ENCODE peak calls at places on chromosome 14, in eight cellular contexts. P, B, U, C, I, E, J and O are unnamed samples.

GRCh38 chr14:74945852-74946658 is 9.3 kb downstream of the PGF start:
- DNase-seq in C (peak; percentile 86), B (peak; percentile 83), I (peak; percentile 39), E (peak; percentile 44), U (peak; percentile 86), J (peak; percentile 85), P (peak; percentile 72), O (peak; percentile 86)

GRCh38 chr14:89688520-89688919 is 266.0 kb downstream of the EFCAB11 start:
- DNase-seq in C (no peak), J (no peak), U (no peak), I (no peak), E (no peak), B (no peak), P (no peak), O (no peak)

GRCh38 chr14:31164115-31164514 is 43.5 kb downstream of the HECTD1 start:
- DNase-seq in U (no peak), I (no peak), J (no peak), C (no peak), P (no peak), B (no peak), E (no peak), O (no peak)

GRCh38 chr14:70257526-70257925 is 68.8 kb upstream of the SLC8A3 start:
- DNase-seq in E (peak; percentile 8), C (peak; percentile 36), J (peak; percentile 64), P (no peak), U (no peak), I (peak; percentile 60), B (no peak), O (peak; percentile 31)

GRCh38 chr14:71467419-71467818 is 464.8 kb upstream of the RGS6 start:
- DNase-seq in J (no peak), I (no peak), C (no peak), P (no peak), B (no peak), U (no peak), E (no peak), O (no peak)

GRCh38 chr14:51398898-51399297 is 158.9 kb downstream of the TMX1 start:
- DNase-seq in I (no peak), U (no peak), B (no peak), E (no peak), P (no peak), J (no peak), C (no peak), O (no peak)

GRCh38 chr14:75559451-75560187 is 18.8 kb upstream of the FLVCR2 start:
- DNase-seq in B (no peak), I (no peak), U (peak; percentile 86), C (no peak), E (peak; percentile 21), P (peak; percentile 35), J (no peak), O (no peak)

GRCh38 chr14:18656627-18657026 is 55.7 kb downstream of the OR11H12 start:
- DNase-seq in U (no peak), B (no peak), E (no peak), C (no peak), P (no peak), I (no peak), J (no peak), O (no peak)

GRCh38 chr14:70726651-70727375 is 82.5 kb downstream of the MAP3K9 start:
- DNase-seq in B (no peak), U (no peak), J (no peak), I (no peak), P (no peak), C (no peak), E (no peak), O (no peak)

DNA sequence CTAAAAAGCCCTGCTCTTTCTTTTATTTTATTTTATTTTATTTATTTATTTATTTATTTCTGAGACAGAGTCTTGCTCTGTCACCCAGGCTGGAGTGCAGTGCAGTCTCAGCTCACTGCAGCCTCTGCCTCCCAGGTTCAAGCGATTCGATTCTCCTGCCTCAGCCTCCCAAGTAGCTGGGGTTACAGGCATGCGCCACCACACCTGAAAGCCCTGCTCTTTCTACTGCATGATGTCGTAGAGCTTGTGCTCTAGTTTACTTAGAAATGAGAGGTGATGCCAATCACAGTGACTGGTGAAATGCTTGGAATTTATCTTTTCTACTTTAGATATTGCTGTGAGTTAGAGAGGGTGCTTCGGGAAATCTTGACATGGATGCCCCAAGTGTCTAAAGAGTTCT is 54.5 kb downstream of the DAD1 start:
- DNase-seq in E (no peak), I (no peak), P (no peak), U (no peak), B (no peak), J (no peak), C (no peak), O (no peak)
- H3K27me3 ChIP-seq in E (no peaks in the 10 kb centered on the region), I (no peaks in the 10 kb centered on the region), P (no peaks in the 10 kb centered on the region), U (no peaks in the 10 kb centered on the region), B (no peaks in the 10 kb centered on the region), J (no peaks in the 10 kb centered on the region), C (no peaks in the 10 kb centered on the region), O (no peaks in the 10 kb centered on the region)

GRCh38 chr14:106276326-106277267 is 750.2 kb downstream of the TMEM121 start:
- DNase-seq in B (no peak), C (no peak), E (no peak), P (no peak), I (no peak), U (no peak), J (no peak), O (no peak)

GRCh38 chr14:106277503-106277902 is 751.1 kb downstream of the TMEM121 start:
- DNase-seq in B (no peak), P (no peak), J (peak; percentile 30), I (no peak), E (no peak), U (no peak), C (no peak), O (no peak)
- TF ChIP-seq CTCF in B (no peak), P (peak; percentile 26), J (peak; percentile 63), I (peak; percentile 31), E (no peak), U (peak; percentile 61), C (peak; percentile 20), O (peak; percentile 70)

DNA sequence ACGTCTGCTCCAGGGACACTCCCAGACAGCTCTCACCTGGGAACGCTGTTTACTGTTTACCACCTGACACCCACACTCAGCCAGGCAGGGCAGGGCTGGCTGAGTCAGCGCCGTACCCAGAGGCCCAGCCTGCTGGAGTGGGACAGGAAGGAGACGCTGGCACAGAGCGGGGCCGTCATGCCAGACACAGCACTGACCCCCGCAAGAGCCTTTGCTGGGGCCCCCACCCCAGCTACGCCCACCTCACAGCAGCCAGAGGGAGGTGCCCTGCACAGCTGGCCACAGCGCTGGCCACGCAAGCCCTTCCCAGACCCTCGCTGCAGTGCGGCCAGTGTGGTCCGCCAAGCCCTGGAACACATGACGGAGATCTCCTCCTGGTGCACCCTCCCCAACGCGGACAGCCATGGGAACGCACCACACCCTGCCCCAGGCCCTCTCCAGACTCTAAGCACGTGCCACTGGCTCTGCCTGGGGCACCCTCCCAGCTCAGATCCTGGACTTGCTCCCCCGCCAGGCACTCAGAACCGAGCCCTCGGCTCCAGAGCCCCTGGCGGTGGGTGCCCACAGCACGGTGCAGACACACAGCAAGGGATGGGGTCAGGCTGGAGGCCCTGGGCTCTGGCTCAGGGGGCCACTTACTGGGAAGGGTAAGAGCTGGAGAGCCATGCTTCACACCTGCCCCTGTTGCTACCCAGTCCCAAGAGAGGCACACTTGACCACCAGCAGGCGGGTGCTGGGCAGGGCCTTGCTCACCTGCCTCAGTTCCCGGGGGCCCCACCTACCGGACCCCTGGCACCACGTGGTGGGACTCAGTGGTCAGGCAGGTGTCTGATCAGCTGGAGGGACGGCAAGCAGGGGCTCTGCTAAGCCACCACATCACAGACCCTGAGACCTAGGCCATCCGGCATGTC is 5.6 kb downstream of the AHNAK2 start:
- DNase-seq in U (peak; percentile 88), C (no peak), J (no peak), B (no peak), I (peak; percentile 86), P (no peak), E (no peak), O (peak; percentile 26)
- H3K4me3 ChIP-seq in U (no peak overlapping the region), C (no peak overlapping the region), J (no peak overlapping the region), B (no peak overlapping the region), I (peak overlapping the region; percentile 31), P (no peak overlapping the region), E (no peak overlapping the region), O (no peak overlapping the region)

DNA sequence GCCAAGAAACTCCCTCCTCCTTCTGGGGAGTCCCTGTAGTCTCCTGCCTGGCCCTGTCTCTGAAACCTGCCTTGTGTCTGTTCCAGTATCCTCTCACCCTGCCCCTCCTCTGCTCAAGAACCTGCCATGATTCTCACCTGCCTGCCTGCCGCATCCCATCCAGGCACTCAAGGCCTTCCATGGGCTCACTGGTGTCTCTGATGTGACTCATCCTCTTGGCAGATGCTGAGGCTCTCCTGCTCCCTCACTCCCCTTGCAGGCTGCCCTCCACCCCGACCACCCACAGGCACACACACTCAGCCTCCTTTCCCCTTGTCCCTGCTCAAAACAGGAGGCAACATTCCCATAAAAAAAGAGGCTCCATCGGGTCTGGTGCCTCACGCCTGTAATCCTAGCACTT is 5.8 kb upstream of the BEGAIN start:
- DNase-seq in I (no peak), P (no peak), J (no peak), B (no peak), C (no peak), U (peak; percentile 29), E (no peak), O (no peak)
- H3K27me3 ChIP-seq in I (no peaks in the 10 kb centered on the region), P (no peaks in the 10 kb centered on the region), J (peaks cover 16% of the 10 kb centered on the region), B (peaks cover 79% of the 10 kb centered on the region), C (peaks cover 11% of the 10 kb centered on the region), U (peaks cover 29% of the 10 kb centered on the region), E (peaks cover 35% of the 10 kb centered on the region), O (no peaks in the 10 kb centered on the region)

GRCh38 chr14:66827182-66827581 is 319.2 kb downstream of the GPHN start:
- DNase-seq in P (no peak), I (no peak), C (no peak), U (no peak), J (no peak), B (no peak), E (no peak), O (no peak)

GRCh38 chr14:66824251-66824650 is 316.3 kb downstream of the GPHN start:
- DNase-seq in B (no peak), I (no peak), C (no peak), E (no peak), P (no peak), J (no peak), U (no peak), O (no peak)
- TF ChIP-seq CTCF in B (no peak), I (no peak), C (no peak), E (no peak), P (no peak), J (no peak), U (no peak), O (no peak)

GRCh38 chr14:49767473-49768300 is at the start of gene KLHDC2:
- DNase-seq in P (peak; percentile 91), J (peak; percentile 88), C (peak; percentile 95), U (peak; percentile 97), E (peak; percentile 84), B (peak; percentile 89), I (peak; percentile 59), O (peak; percentile 94)

GRCh38 chr14:49769171-49769570 is 1.2 kb downstream of the KLHDC2 start:
- DNase-seq in E (no peak), U (no peak), I (no peak), C (peak; percentile 5), B (no peak), P (peak; percentile 29), J (peak; percentile 31), O (no peak)

GRCh38 chr14:49770212-49770817 is 2.4 kb downstream of the KLHDC2 start:
- DNase-seq in P (no peak), E (no peak), C (no peak), I (no peak), J (peak; percentile 19), B (no peak), U (no peak), O (peak; percentile 76)

GRCh38 chr14:49768301-49769121 is 558 bp downstream of the KLHDC2 start:
- DNase-seq in U (peak; percentile 80), J (peak; percentile 74), P (peak; percentile 84), C (peak; percentile 70), B (peak; percentile 40), E (peak; percentile 17), I (peak; percentile 18), O (peak; percentile 70)

GRCh38 chr14:49769581-49770211 is 1.7 kb downstream of the KLHDC2 start:
- DNase-seq in J (peak; percentile 16), I (no peak), P (peak; percentile 25), C (no peak), U (no peak), B (no peak), E (no peak), O (no peak)
- H3K4me3 ChIP-seq in J (peak overlapping the region; percentile 93), I (peak overlapping the region; percentile 74), P (no peak overlapping the region), C (peak overlapping the region; percentile 78), U (peak overlapping the region; percentile 96), B (peak overlapping the region; percentile 97), E (peak overlapping the region; percentile 96), O (peak overlapping the region; percentile 99)